ENCODE peak calls at places on chromosome 4, in nine cellular contexts. B is osteocyte, U is fibroblast of mammary gland, Q is hepatocyte, E is MCF 10A, A is dorsolateral prefrontal cortex, P is IMR-90, O is epithelial cell of esophagus, Z is left lung. D is an unnamed sample.
A peak's percentile ranks its signal among the peaks of the same experiment; 100 is the strongest.

GRCh38 chr4:98710831-98711230 is 52.4 kb upstream of the TSPAN5 start:
- DNase-seq in E (no peak), Z (no peak), A (no peak), O (no peak), Q (no peak), P (no peak), B (no peak), U (no peak), D (no peak)

GRCh38 chr4:99816611-99817309 is at the start of gene DAPP1:
- DNase-seq in U (no peak), O (peak; percentile 100), B (no peak), P (no peak), Q (peak; percentile 19), A (no peak), E (peak; percentile 92), Z (peak; percentile 77), D (peak; percentile 33)

GRCh38 chr4:188190461-188190860 is 51.2 kb downstream of the TRIML1 start:
- DNase-seq in P (peak; percentile 13), B (no peak), U (peak; percentile 72), E (no peak), A (no peak), Z (no peak), Q (no peak), O (no peak), D (no peak)

GRCh38 chr4:87230806-87231205 is 10.4 kb upstream of the KLHL8 start:
- DNase-seq in Q (no peak), Z (no peak), O (no peak), A (no peak), E (no peak), U (no peak), B (no peak), P (no peak), D (no peak)

GRCh38 chr4:108337923-108338322 is 169.2 kb upstream of the LEF1 start:
- DNase-seq in P (peak; percentile 10), B (no peak), U (peak; percentile 16), O (no peak), Q (peak; percentile 49), Z (no peak), E (peak; percentile 5), A (no peak), D (no peak)

GRCh38 chr4:109803924-109804571 is 2.2 kb upstream of the CFI start:
- DNase-seq in P (peak; percentile 37), B (no peak), U (peak; percentile 55), A (no peak), E (peak; percentile 70), Z (no peak), Q (peak; percentile 60), O (peak; percentile 62), D (no peak)

GRCh38 chr4:6008092-6008551 is 10.1 kb downstream of the C4orf50 start:
- DNase-seq in U (no peak), P (no peak), A (no peak), O (no peak), E (no peak), Z (peak; percentile 73), Q (peak; percentile 29), B (no peak), D (no peak)

GRCh38 chr4:73707918-73708577 is 32.3 kb upstream of the CXCL8 start:
- DNase-seq in O (peak; percentile 90), Z (no peak), B (no peak), P (peak; percentile 95), U (peak; percentile 90), A (no peak), Q (peak; percentile 66), E (peak; percentile 95), D (no peak)

GRCh38 chr4:94068712-94069111 is 139.0 kb upstream of the SMARCAD1 start:
- DNase-seq in U (no peak), E (no peak), O (no peak), Q (no peak), P (no peak), B (no peak), Z (no peak), A (no peak), D (no peak)

GRCh38 chr4:154349829-154350228 is 141.8 kb downstream of the DCHS2 start:
- DNase-seq in B (no peak), Q (peak; percentile 46), P (no peak), A (no peak), Z (no peak), E (peak; percentile 33), O (peak; percentile 43), U (no peak), D (no peak)

GRCh38 chr4:85967872-85968271 is 392.0 kb downstream of the MAPK10 start:
- DNase-seq in Z (no peak), P (peak; percentile 37), O (no peak), Q (no peak), A (no peak), E (no peak), B (no peak), U (peak; percentile 42), D (no peak)

GRCh38 chr4:10098770-10099139 is 17.8 kb downstream of the WDR1 start:
- DNase-seq in O (peak; percentile 65), P (peak; percentile 80), U (peak; percentile 87), E (peak; percentile 63), B (no peak), A (no peak), Q (no peak), Z (peak; percentile 60), D (no peak)

GRCh38 chr4:88737304-88738015 is 39.8 kb upstream of the NAP1L5 start:
- DNase-seq in A (no peak), P (peak; percentile 12), U (peak; percentile 43), E (no peak), Q (peak; percentile 30), O (peak; percentile 20), B (no peak), Z (no peak), D (no peak)

GRCh38 chr4:143025111-143025704 is 159.5 kb upstream of the USP38 start:
- DNase-seq in B (no peak), A (no peak), E (peak; percentile 64), U (peak; percentile 28), Q (no peak), Z (peak; percentile 54), P (peak; percentile 33), O (peak; percentile 14), D (no peak)

GRCh38 chr4:122930877-122931276 is 8.5 kb upstream of the NUDT6 start:
- DNase-seq in Z (no peak), B (no peak), A (no peak), U (peak; percentile 34), O (peak; percentile 14), P (peak; percentile 41), E (peak; percentile 13), Q (no peak), D (no peak)

GRCh38 chr4:121154103-121154515 is 10.0 kb downstream of the TNIP3 start:
- DNase-seq in Q (no peak), A (no peak), E (no peak), Z (no peak), U (no peak), O (no peak), P (no peak), B (no peak), D (no peak)

GRCh38 chr4:89216422-89216821 is 91.2 kb downstream of the GPRIN3 start:
- DNase-seq in P (no peak), E (no peak), O (no peak), Z (no peak), A (no peak), U (no peak), B (no peak), Q (no peak), D (no peak)

GRCh38 chr4:107721436-107722090 is 1.5 kb upstream of the PAPSS1 start:
- DNase-seq in U (no peak), O (no peak), E (no peak), Q (peak; percentile 22), B (no peak), Z (peak; percentile 77), A (no peak), P (no peak), D (peak; percentile 22)

GRCh38 chr4:186009976-186010375 is 59.0 kb upstream of the TLR3 start:
- DNase-seq in Q (no peak), O (no peak), Z (no peak), B (peak; percentile 60), E (no peak), A (no peak), U (no peak), P (no peak), D (no peak)

GRCh38 chr4:39435875-39436563 is 22.7 kb downstream of the RPL9 start:
- DNase-seq in O (no peak), E (no peak), A (no peak), B (no peak), Q (no peak), U (no peak), P (no peak), Z (no peak), D (no peak)
- TF ChIP-seq CTCF in O (no peak), E (peak; percentile 11), A (no peak), B (peak; percentile 43), Q (peak; percentile 43), U (peak; percentile 17), P (peak; percentile 5), Z (no peak), D (no peak)

DNA sequence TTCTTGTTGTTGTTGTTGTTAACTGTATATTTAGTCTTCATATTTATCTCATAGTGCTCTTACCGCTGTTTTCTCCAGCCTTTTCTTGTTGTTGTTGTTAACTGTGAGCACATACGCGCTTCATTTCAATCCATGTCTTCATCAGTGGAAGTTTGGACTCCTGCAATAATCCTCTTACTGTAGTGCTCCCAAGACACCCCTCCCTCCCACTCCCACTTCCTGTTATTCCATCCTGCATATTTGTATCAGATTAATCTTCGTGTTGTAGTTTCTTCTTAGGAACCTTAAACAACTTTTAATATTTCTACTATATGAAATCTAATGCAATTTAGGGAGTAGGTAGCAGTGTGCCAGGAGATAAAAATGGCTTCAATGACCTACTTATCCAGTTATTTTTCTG is 674.8 kb downstream of the RAPGEF2 start:
- DNase-seq in P (no peak), Q (no peak), E (no peak), O (no peak), B (no peak), A (no peak), Z (no peak), U (no peak), D (no peak)
- TF ChIP-seq CTCF in P (no peak), Q (no peak), E (no peak), O (no peak), B (no peak), A (no peak), Z (no peak), U (no peak), D (no peak)

GRCh38 chr4:39204543-39204942 is 22.2 kb downstream of the WDR19 start:
- DNase-seq in A (no peak), O (no peak), P (no peak), E (no peak), B (no peak), U (no peak), Q (no peak), Z (no peak), D (no peak)
- TF ChIP-seq CTCF in A (no peak), O (no peak), P (no peak), E (no peak), B (no peak), U (no peak), Q (no peak), Z (no peak), D (no peak)

DNA sequence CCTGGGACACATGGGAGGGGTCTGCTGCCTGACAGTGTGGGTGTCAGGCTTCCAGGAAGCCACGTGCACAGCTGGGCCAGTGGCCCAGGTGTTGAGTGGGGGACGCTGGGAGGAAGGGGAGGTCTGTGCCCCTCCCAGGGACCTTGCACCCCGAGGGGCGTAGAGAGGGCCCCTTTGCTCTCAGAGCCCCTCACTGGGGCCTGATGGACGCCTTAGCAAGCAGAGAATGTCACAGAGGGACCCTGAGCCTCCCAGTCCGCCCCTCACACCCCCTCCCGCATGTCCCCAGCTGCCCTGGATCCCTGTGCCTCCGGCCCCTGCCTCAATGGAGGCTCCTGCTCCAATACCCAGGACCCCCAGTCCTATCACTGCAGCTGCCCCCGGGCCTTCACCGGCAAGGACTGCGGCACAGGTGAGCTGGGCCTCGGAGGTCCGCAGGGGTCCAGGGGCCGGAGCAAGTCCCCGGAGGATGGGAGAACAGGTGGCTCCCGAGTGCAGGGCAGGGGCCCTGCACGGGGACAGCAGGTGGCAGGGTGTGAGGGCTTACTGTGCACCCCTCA is 2.1 kb downstream of the HGFAC start:
- DNase-seq in E (no peak), P (no peak), A (no peak), O (no peak), Z (peak; percentile 76), B (no peak), U (no peak), Q (no peak), D (no peak)
- TF ChIP-seq CTCF in E (no peak), P (no peak), A (peak; percentile 39), O (no peak), Z (peak; percentile 47), B (no peak), U (no peak), Q (no peak), D (peak; percentile 50)

D was measured in natural killer cell.